ENCODE peak calls at places on chromosome 6, in nine cellular contexts. One of them, this sample, is unnamed.

GRCh38 chr6:160439751-160440150 is 91.6 kb downstream of the SLC22A3 start:
- DNase-seq in right atrium auricular region: no peak
- DNase-seq in MM.1S: no peak
- DNase-seq in lower lobe of right lung: no peak
- DNase-seq in heart right ventricle: no peak
- DNase-seq in tibial artery: no peak
- DNase-seq in fibroblast of lung: no peak
- DNase-seq in mammary epithelial cell: no peak
- DNase-seq in OCI-LY7: no peak
- DNase-seq in this sample: no peak

GRCh38 chr6:53837875-53838806 is 43.3 kb downstream of the LRRC1 start:
- DNase-seq in right atrium auricular region: no peak
- DNase-seq in MM.1S: no peak
- DNase-seq in lower lobe of right lung: no peak
- DNase-seq in heart right ventricle: no peak
- DNase-seq in tibial artery: no peak
- DNase-seq in fibroblast of lung: no peak
- DNase-seq in mammary epithelial cell: no peak
- DNase-seq in OCI-LY7: no peak
- DNase-seq in this sample: no peak

GRCh38 chr6:82955841-82956240 is 109.8 kb downstream of the UBE3D start:
- DNase-seq in right atrium auricular region: no peak
- DNase-seq in MM.1S: no peak
- DNase-seq in lower lobe of right lung: no peak
- DNase-seq in heart right ventricle: no peak
- DNase-seq in tibial artery: no peak
- DNase-seq in fibroblast of lung: peak; percentile 91
- DNase-seq in mammary epithelial cell: peak; percentile 60
- DNase-seq in OCI-LY7: no peak
- DNase-seq in this sample: no peak

GRCh38 chr6:166005846-166006592 is 161.6 kb downstream of the TBXT start:
- DNase-seq in right atrium auricular region: peak; percentile 78
- DNase-seq in MM.1S: no peak
- DNase-seq in lower lobe of right lung: no peak
- DNase-seq in heart right ventricle: peak; percentile 66
- DNase-seq in tibial artery: peak; percentile 81
- DNase-seq in fibroblast of lung: peak; percentile 88
- DNase-seq in mammary epithelial cell: no peak
- DNase-seq in OCI-LY7: no peak
- DNase-seq in this sample: peak; percentile 69

GRCh38 chr6:88236961-88237360 is 70.8 kb upstream of the CNR1 start:
- DNase-seq in right atrium auricular region: no peak
- DNase-seq in MM.1S: no peak
- DNase-seq in lower lobe of right lung: no peak
- DNase-seq in heart right ventricle: no peak
- DNase-seq in tibial artery: no peak
- DNase-seq in fibroblast of lung: no peak
- DNase-seq in mammary epithelial cell: no peak
- DNase-seq in OCI-LY7: no peak
- DNase-seq in this sample: no peak

GRCh38 chr6:33858053-33858475 is 54.3 kb upstream of the MLN start:
- DNase-seq in right atrium auricular region: no peak
- DNase-seq in MM.1S: no peak
- DNase-seq in lower lobe of right lung: no peak
- DNase-seq in heart right ventricle: no peak
- DNase-seq in tibial artery: no peak
- DNase-seq in fibroblast of lung: no peak
- DNase-seq in mammary epithelial cell: no peak
- DNase-seq in OCI-LY7: no peak
- DNase-seq in this sample: no peak

GRCh38 chr6:47420394-47421371 is 56.9 kb upstream of the CD2AP start:
- DNase-seq in right atrium auricular region: no peak
- DNase-seq in MM.1S: no peak
- DNase-seq in lower lobe of right lung: no peak
- DNase-seq in heart right ventricle: no peak
- DNase-seq in tibial artery: no peak
- DNase-seq in fibroblast of lung: peak; percentile 93
- DNase-seq in mammary epithelial cell: peak; percentile 23
- DNase-seq in OCI-LY7: no peak
- DNase-seq in this sample: no peak

GRCh38 chr6:107106165-107106564 is 9.2 kb downstream of the BEND3 start:
- DNase-seq in right atrium auricular region: no peak
- DNase-seq in MM.1S: no peak
- DNase-seq in lower lobe of right lung: no peak
- DNase-seq in heart right ventricle: no peak
- DNase-seq in tibial artery: no peak
- DNase-seq in fibroblast of lung: no peak
- DNase-seq in mammary epithelial cell: no peak
- DNase-seq in OCI-LY7: peak; percentile 13
- DNase-seq in this sample: no peak

GRCh38 chr6:12459945-12460800 is 170.0 kb downstream of the EDN1 start:
- DNase-seq in right atrium auricular region: no peak
- DNase-seq in MM.1S: no peak
- DNase-seq in lower lobe of right lung: no peak
- DNase-seq in heart right ventricle: no peak
- DNase-seq in tibial artery: no peak
- DNase-seq in fibroblast of lung: no peak
- DNase-seq in mammary epithelial cell: peak; percentile 20
- DNase-seq in OCI-LY7: no peak
- DNase-seq in this sample: no peak

GRCh38 chr6:167717867-167718266 is 108.8 kb upstream of the AFDN start:
- DNase-seq in right atrium auricular region: no peak
- DNase-seq in MM.1S: no peak
- DNase-seq in lower lobe of right lung: no peak
- DNase-seq in heart right ventricle: no peak
- DNase-seq in tibial artery: no peak
- DNase-seq in fibroblast of lung: no peak
- DNase-seq in mammary epithelial cell: no peak
- DNase-seq in OCI-LY7: no peak
- DNase-seq in this sample: no peak

GRCh38 chr6:133047706-133048105 is 193.5 kb upstream of the EYA4 start:
- DNase-seq in right atrium auricular region: no peak
- DNase-seq in MM.1S: peak; percentile 64
- DNase-seq in lower lobe of right lung: no peak
- DNase-seq in heart right ventricle: no peak
- DNase-seq in tibial artery: no peak
- DNase-seq in fibroblast of lung: no peak
- DNase-seq in mammary epithelial cell: no peak
- DNase-seq in OCI-LY7: no peak
- DNase-seq in this sample: no peak

GRCh38 chr6:82959385-82959941 is 106.2 kb downstream of the UBE3D start:
- DNase-seq in right atrium auricular region: no peak
- DNase-seq in MM.1S: no peak
- DNase-seq in lower lobe of right lung: no peak
- DNase-seq in heart right ventricle: no peak
- DNase-seq in tibial artery: no peak
- DNase-seq in fibroblast of lung: peak; percentile 95
- DNase-seq in mammary epithelial cell: no peak
- DNase-seq in OCI-LY7: no peak
- DNase-seq in this sample: no peak

GRCh38 chr6:108116424-108116780 is 41.9 kb upstream of the OSTM1 start:
- DNase-seq in right atrium auricular region: no peak
- DNase-seq in MM.1S: no peak
- DNase-seq in lower lobe of right lung: no peak
- DNase-seq in heart right ventricle: no peak
- DNase-seq in tibial artery: no peak
- DNase-seq in fibroblast of lung: no peak
- DNase-seq in mammary epithelial cell: no peak
- DNase-seq in OCI-LY7: no peak
- DNase-seq in this sample: no peak

GRCh38 chr6:108118791-108119211 is 44.3 kb upstream of the OSTM1 start:
- DNase-seq in right atrium auricular region: no peak
- DNase-seq in MM.1S: no peak
- DNase-seq in lower lobe of right lung: no peak
- DNase-seq in heart right ventricle: no peak
- DNase-seq in tibial artery: no peak
- DNase-seq in fibroblast of lung: no peak
- DNase-seq in mammary epithelial cell: no peak
- DNase-seq in OCI-LY7: no peak
- DNase-seq in this sample: no peak

GRCh38 chr6:108118359-108118724 is 43.8 kb upstream of the OSTM1 start:
- DNase-seq in right atrium auricular region: no peak
- DNase-seq in MM.1S: no peak
- DNase-seq in lower lobe of right lung: no peak
- DNase-seq in heart right ventricle: no peak
- DNase-seq in tibial artery: no peak
- DNase-seq in fibroblast of lung: no peak
- DNase-seq in mammary epithelial cell: no peak
- DNase-seq in OCI-LY7: no peak
- DNase-seq in this sample: no peak

GRCh38 chr6:108116781-108117426 is 42.4 kb upstream of the OSTM1 start:
- DNase-seq in right atrium auricular region: no peak
- DNase-seq in MM.1S: no peak
- DNase-seq in lower lobe of right lung: no peak
- DNase-seq in heart right ventricle: no peak
- DNase-seq in tibial artery: no peak
- DNase-seq in fibroblast of lung: no peak
- DNase-seq in mammary epithelial cell: no peak
- DNase-seq in OCI-LY7: no peak
- DNase-seq in this sample: no peak

GRCh38 chr6:108117427-108118358 is 43.2 kb upstream of the OSTM1 start:
- DNase-seq in right atrium auricular region: no peak
- DNase-seq in MM.1S: peak; percentile 65
- DNase-seq in lower lobe of right lung: peak; percentile 69
- DNase-seq in heart right ventricle: peak; percentile 33
- DNase-seq in tibial artery: no peak
- DNase-seq in fibroblast of lung: peak; percentile 28
- DNase-seq in mammary epithelial cell: peak; percentile 25
- DNase-seq in OCI-LY7: no peak
- DNase-seq in this sample: peak; percentile 31
- TF ChIP-seq CTCF in right atrium auricular region: no peak
- TF ChIP-seq CTCF in MM.1S: no peak
- TF ChIP-seq CTCF in lower lobe of right lung: peak; percentile 11
- TF ChIP-seq CTCF in heart right ventricle: no peak
- TF ChIP-seq CTCF in tibial artery: no peak
- TF ChIP-seq CTCF in fibroblast of lung: no peak
- TF ChIP-seq CTCF in mammary epithelial cell: no peak
- TF ChIP-seq CTCF in OCI-LY7: no peak
- TF ChIP-seq CTCF in this sample: no peak

GRCh38 chr6:137219664-137220252 is 573 bp upstream of the IFNGR1 start:
- DNase-seq in right atrium auricular region: no peak
- DNase-seq in MM.1S: no peak
- DNase-seq in lower lobe of right lung: no peak
- DNase-seq in heart right ventricle: no peak
- DNase-seq in tibial artery: no peak
- DNase-seq in fibroblast of lung: no peak
- DNase-seq in mammary epithelial cell: no peak
- DNase-seq in OCI-LY7: no peak
- DNase-seq in this sample: no peak

GRCh38 chr6:137218473-137218916 is 690 bp downstream of the IFNGR1 start:
- DNase-seq in right atrium auricular region: peak; percentile 77
- DNase-seq in MM.1S: peak; percentile 51
- DNase-seq in lower lobe of right lung: no peak
- DNase-seq in heart right ventricle: no peak
- DNase-seq in tibial artery: no peak
- DNase-seq in fibroblast of lung: peak; percentile 68
- DNase-seq in mammary epithelial cell: peak; percentile 78
- DNase-seq in OCI-LY7: peak; percentile 51
- DNase-seq in this sample: peak; percentile 67

GRCh38 chr6:137218917-137219663 is at the start of gene IFNGR1:
- DNase-seq in right atrium auricular region: peak; percentile 97
- DNase-seq in MM.1S: peak; percentile 92
- DNase-seq in lower lobe of right lung: peak; percentile 99
- DNase-seq in heart right ventricle: peak; percentile 99
- DNase-seq in tibial artery: peak; percentile 98
- DNase-seq in fibroblast of lung: peak; percentile 90
- DNase-seq in mammary epithelial cell: peak; percentile 90
- DNase-seq in OCI-LY7: peak; percentile 93
- DNase-seq in this sample: peak; percentile 99

GRCh38 chr6:137216875-137217553 is 2.2 kb downstream of the IFNGR1 start:
- DNase-seq in right atrium auricular region: no peak
- DNase-seq in MM.1S: no peak
- DNase-seq in lower lobe of right lung: no peak
- DNase-seq in heart right ventricle: no peak
- DNase-seq in tibial artery: no peak
- DNase-seq in fibroblast of lung: no peak
- DNase-seq in mammary epithelial cell: peak; percentile 91
- DNase-seq in OCI-LY7: no peak
- DNase-seq in this sample: no peak

GRCh38 chr6:137217801-137218472 is 1.2 kb downstream of the IFNGR1 start:
- DNase-seq in right atrium auricular region: no peak
- DNase-seq in MM.1S: no peak
- DNase-seq in lower lobe of right lung: peak; percentile 59
- DNase-seq in heart right ventricle: no peak
- DNase-seq in tibial artery: no peak
- DNase-seq in fibroblast of lung: peak; percentile 29
- DNase-seq in mammary epithelial cell: peak; percentile 50
- DNase-seq in OCI-LY7: peak; percentile 55
- DNase-seq in this sample: peak; percentile 59
- H3K36me3 ChIP-seq in right atrium auricular region: no peaks in the 10 kb centered on the region
- H3K36me3 ChIP-seq in MM.1S: no peaks in the 10 kb centered on the region
- H3K36me3 ChIP-seq in lower lobe of right lung: peaks cover 3% of the 10 kb centered on the region
- H3K36me3 ChIP-seq in heart right ventricle: no peaks in the 10 kb centered on the region
- H3K36me3 ChIP-seq in tibial artery: no peaks in the 10 kb centered on the region
- H3K36me3 ChIP-seq in fibroblast of lung: no peaks in the 10 kb centered on the region
- H3K36me3 ChIP-seq in mammary epithelial cell: no peaks in the 10 kb centered on the region
- H3K36me3 ChIP-seq in OCI-LY7: peaks cover 33% of the 10 kb centered on the region
- H3K36me3 ChIP-seq in this sample: no peaks in the 10 kb centered on the region

GRCh38 chr6:121617388-121617787 is 181.9 kb downstream of the GJA1 start:
- DNase-seq in right atrium auricular region: no peak
- DNase-seq in MM.1S: no peak
- DNase-seq in lower lobe of right lung: no peak
- DNase-seq in heart right ventricle: no peak
- DNase-seq in tibial artery: no peak
- DNase-seq in fibroblast of lung: no peak
- DNase-seq in mammary epithelial cell: no peak
- DNase-seq in OCI-LY7: no peak
- DNase-seq in this sample: no peak
- H3K27ac ChIP-seq in right atrium auricular region: no peak overlapping the region
- H3K27ac ChIP-seq in MM.1S: no peak overlapping the region
- H3K27ac ChIP-seq in lower lobe of right lung: no peak overlapping the region
- H3K27ac ChIP-seq in heart right ventricle: no peak overlapping the region
- H3K27ac ChIP-seq in tibial artery: no peak overlapping the region
- H3K27ac ChIP-seq in fibroblast of lung: no peak overlapping the region
- H3K27ac ChIP-seq in mammary epithelial cell: no peak overlapping the region
- H3K27ac ChIP-seq in OCI-LY7: no peak overlapping the region
- H3K27ac ChIP-seq in this sample: no peak overlapping the region

DNA sequence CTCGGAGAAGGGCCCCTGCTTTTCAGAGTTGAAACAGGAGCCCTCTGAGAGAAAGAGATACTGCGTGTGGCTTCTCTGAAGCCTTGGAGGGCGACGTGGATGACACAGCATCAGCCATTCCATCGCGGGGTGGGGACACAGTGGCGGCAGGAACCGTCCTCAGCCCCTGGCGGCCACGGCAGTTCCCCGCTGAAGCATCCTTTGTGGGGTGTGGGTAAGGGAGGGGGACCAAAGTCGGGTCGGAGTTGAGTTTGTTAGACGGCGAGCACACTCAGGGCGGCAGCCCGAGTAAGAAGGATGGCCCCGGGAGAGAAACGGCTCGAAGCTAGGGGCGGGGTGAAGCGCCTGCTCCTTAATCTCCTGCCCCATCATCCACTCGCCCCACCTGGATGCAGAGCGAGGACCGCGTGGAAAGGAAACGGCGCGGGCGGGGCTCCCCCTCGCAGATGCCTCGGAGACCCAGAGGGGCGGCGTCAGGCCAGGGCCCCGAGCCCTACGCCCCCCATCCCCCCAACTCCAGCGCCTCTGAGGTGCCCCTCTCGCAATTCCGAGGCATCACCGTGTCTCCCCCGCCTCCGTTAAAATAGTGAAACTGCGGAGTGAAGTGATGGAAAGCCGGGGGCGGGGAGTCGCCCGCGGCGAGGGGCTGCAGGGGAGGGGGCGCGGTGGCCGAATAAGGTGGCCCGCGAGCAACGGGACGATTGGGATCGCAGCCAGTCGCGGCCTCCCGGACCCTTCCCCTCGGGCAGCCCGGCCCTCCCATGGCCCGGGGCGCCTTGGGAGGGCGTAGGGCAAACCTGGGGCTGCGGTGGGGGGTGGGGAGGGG is 796 bp upstream of the RREB1 start:
- DNase-seq in right atrium auricular region: no peak
- DNase-seq in MM.1S: no peak
- DNase-seq in lower lobe of right lung: peak; percentile 59
- DNase-seq in heart right ventricle: peak; percentile 46
- DNase-seq in tibial artery: peak; percentile 72
- DNase-seq in fibroblast of lung: no peak
- DNase-seq in mammary epithelial cell: no peak
- DNase-seq in OCI-LY7: peak; percentile 29
- DNase-seq in this sample: peak; percentile 68
- TF ChIP-seq CTCF in right atrium auricular region: no peak
- TF ChIP-seq CTCF in MM.1S: no peak
- TF ChIP-seq CTCF in lower lobe of right lung: no peak
- TF ChIP-seq CTCF in heart right ventricle: peak; percentile 18
- TF ChIP-seq CTCF in tibial artery: peak; percentile 23
- TF ChIP-seq CTCF in fibroblast of lung: peak; percentile 22
- TF ChIP-seq CTCF in mammary epithelial cell: peak; percentile 39
- TF ChIP-seq CTCF in OCI-LY7: no peak
- TF ChIP-seq CTCF in this sample: no peak